ENCODE peak calls at places on chromosomes 12 and 14, in five cellular contexts. N is fibroblast of the conjunctiva, Z is renal cortical epithelial cell, I is posterior cingulate gyrus, J is GM04504. O is an unnamed sample.

GRCh38 chr12:11839093-11839641 is 189.7 kb downstream of the ETV6 start:
- DNase-seq in Z (peak; percentile 88), I (no peak), J (no peak), N (no peak), O (no peak)

GRCh38 chr12:30822385-30823139 is 67.8 kb upstream of the CAPRIN2 start:
- DNase-seq in J (peak; percentile 3), N (no peak), I (peak; percentile 74), Z (peak; percentile 32), O (no peak)

GRCh38 chr14:54186821-54187365 is 209.9 kb upstream of the CDKN3 start:
- DNase-seq in I (no peak), J (no peak), Z (no peak), N (no peak), O (no peak)

GRCh38 chr12:2753536-2753935 is 41.2 kb upstream of the FKBP4 start:
- DNase-seq in J (no peak), N (no peak), Z (no peak), I (no peak), O (no peak)

GRCh38 chr12:10716704-10717315 is 6.3 kb downstream of the YBX3 start:
- DNase-seq in I (peak; percentile 20), J (peak; percentile 82), Z (peak; percentile 93), N (peak; percentile 69), O (no peak)

GRCh38 chr14:69664190-69664742 is 52.9 kb downstream of the SUSD6 start:
- DNase-seq in Z (no peak), J (no peak), I (no peak), N (no peak), O (no peak)

GRCh38 chr12:50517456-50518048 is 12.8 kb downstream of the DIP2B start:
- DNase-seq in J (no peak), Z (peak; percentile 53), I (no peak), N (no peak), O (no peak)

GRCh38 chr14:56087824-56088571 is 30.2 kb upstream of the PELI2 start:
- DNase-seq in N (no peak), Z (peak; percentile 20), I (no peak), J (no peak), O (no peak)

GRCh38 chr12:4027412-4027811 is 154.2 kb upstream of the PARP11 start:
- DNase-seq in J (no peak), Z (peak; percentile 61), I (no peak), N (no peak), O (no peak)

GRCh38 chr12:22631863-22632463 is 7.0 kb downstream of the ETNK1 start:
- DNase-seq in Z (peak; percentile 27), J (no peak), N (no peak), I (no peak), O (no peak)

GRCh38 chr14:75578786-75579781 is 664 bp downstream of the FLVCR2 start:
- DNase-seq in Z (peak; percentile 49), I (no peak), N (peak; percentile 16), J (no peak), O (no peak)

GRCh38 chr12:122793685-122794106 is 19.3 kb downstream of the CCDC62 start:
- DNase-seq in I (peak; percentile 10), Z (peak; percentile 70), N (peak; percentile 44), J (no peak), O (no peak)

GRCh38 chr12:50901685-50902113 is 50.6 kb upstream of the HIGD1C start:
- DNase-seq in I (no peak), J (no peak), N (no peak), Z (no peak), O (no peak)